ENCODE peak calls at places on chromosome 6, in eight cellular contexts. One of them, this sample, is unnamed.

GRCh38 chr6:167210375-167211295 is 52.9 kb upstream of the GPR31 start:
- DNase-seq in Right ventricle myocardium inferior: no peak
- DNase-seq in smooth muscle cell of the brain vasculature: no peak
- DNase-seq in activated T-helper 2 cell treated with anti-CD3 and anti-CD28 coated beads, Interferon-gamma antibody, Interleukin-2, Interleukin-4, amounts not matched to agents 10 μg/mL and 5 μg/mL and 100 μg/mL, durations not matched to agents 14 hours and 24 hours and 36 hours: no peak
- DNase-seq in C1 segment of cervical spinal cord: no peak
- DNase-seq in cardiac fibroblast: no peak
- DNase-seq in adipocyte: no peak
- DNase-seq in activated gamma-delta T cell treated with Interleukin-2 at 50 U/mL for 16 hours: no peak
- DNase-seq in this sample: no peak

GRCh38 chr6:894274-894673 is 201.3 kb upstream of the EXOC2 start:
- DNase-seq in activated T-helper 2 cell treated with anti-CD3 and anti-CD28 coated beads, Interferon-gamma antibody, Interleukin-2, Interleukin-4, amounts not matched to agents 10 μg/mL and 5 μg/mL and 100 μg/mL, durations not matched to agents 14 hours and 24 hours and 36 hours: no peak
- DNase-seq in activated gamma-delta T cell treated with Interleukin-2 at 50 U/mL for 16 hours: no peak
- DNase-seq in smooth muscle cell of the brain vasculature: no peak
- DNase-seq in cardiac fibroblast: no peak
- DNase-seq in adipocyte: no peak
- DNase-seq in Right ventricle myocardium inferior: no peak
- DNase-seq in C1 segment of cervical spinal cord: no peak
- DNase-seq in this sample: no peak

GRCh38 chr6:157070403-157071107 is 252.8 kb downstream of the TMEM242 start:
- DNase-seq in adipocyte: peak
- DNase-seq in C1 segment of cervical spinal cord: no peak
- DNase-seq in activated gamma-delta T cell treated with Interleukin-2 at 50 U/mL for 16 hours: no peak
- DNase-seq in cardiac fibroblast: no peak
- DNase-seq in smooth muscle cell of the brain vasculature: no peak
- DNase-seq in Right ventricle myocardium inferior: no peak
- DNase-seq in activated T-helper 2 cell treated with anti-CD3 and anti-CD28 coated beads, Interferon-gamma antibody, Interleukin-2, Interleukin-4, amounts not matched to agents 10 μg/mL and 5 μg/mL and 100 μg/mL, durations not matched to agents 14 hours and 24 hours and 36 hours: no peak
- DNase-seq in this sample: no peak

GRCh38 chr6:64591682-64592081 is 956.1 kb downstream of the PHF3 start:
- DNase-seq in C1 segment of cervical spinal cord: no peak
- DNase-seq in activated gamma-delta T cell treated with Interleukin-2 at 50 U/mL for 16 hours: no peak
- DNase-seq in adipocyte: no peak
- DNase-seq in cardiac fibroblast: no peak
- DNase-seq in Right ventricle myocardium inferior: no peak
- DNase-seq in smooth muscle cell of the brain vasculature: no peak
- DNase-seq in activated T-helper 2 cell treated with anti-CD3 and anti-CD28 coated beads, Interferon-gamma antibody, Interleukin-2, Interleukin-4, amounts not matched to agents 10 μg/mL and 5 μg/mL and 100 μg/mL, durations not matched to agents 14 hours and 24 hours and 36 hours: no peak
- DNase-seq in this sample: no peak

GRCh38 chr6:113732384-113732966 is 124.7 kb upstream of the MARCKS start:
- DNase-seq in activated T-helper 2 cell treated with anti-CD3 and anti-CD28 coated beads, Interferon-gamma antibody, Interleukin-2, Interleukin-4, amounts not matched to agents 10 μg/mL and 5 μg/mL and 100 μg/mL, durations not matched to agents 14 hours and 24 hours and 36 hours: no peak
- DNase-seq in adipocyte: peak
- DNase-seq in C1 segment of cervical spinal cord: peak
- DNase-seq in activated gamma-delta T cell treated with Interleukin-2 at 50 U/mL for 16 hours: no peak
- DNase-seq in cardiac fibroblast: peak
- DNase-seq in smooth muscle cell of the brain vasculature: no peak
- DNase-seq in Right ventricle myocardium inferior: no peak
- DNase-seq in this sample: no peak

GRCh38 chr6:42230320-42231034 is 12.8 kb upstream of the MRPS10 start:
- DNase-seq in Right ventricle myocardium inferior: no peak
- DNase-seq in C1 segment of cervical spinal cord: no peak
- DNase-seq in cardiac fibroblast: peak
- DNase-seq in smooth muscle cell of the brain vasculature: no peak
- DNase-seq in activated T-helper 2 cell treated with anti-CD3 and anti-CD28 coated beads, Interferon-gamma antibody, Interleukin-2, Interleukin-4, amounts not matched to agents 10 μg/mL and 5 μg/mL and 100 μg/mL, durations not matched to agents 14 hours and 24 hours and 36 hours: no peak
- DNase-seq in activated gamma-delta T cell treated with Interleukin-2 at 50 U/mL for 16 hours: no peak
- DNase-seq in adipocyte: no peak
- DNase-seq in this sample: no peak

GRCh38 chr6:167756594-167756993 is 70.1 kb upstream of the AFDN start:
- DNase-seq in activated T-helper 2 cell treated with anti-CD3 and anti-CD28 coated beads, Interferon-gamma antibody, Interleukin-2, Interleukin-4, amounts not matched to agents 10 μg/mL and 5 μg/mL and 100 μg/mL, durations not matched to agents 14 hours and 24 hours and 36 hours: no peak
- DNase-seq in adipocyte: no peak
- DNase-seq in C1 segment of cervical spinal cord: no peak
- DNase-seq in activated gamma-delta T cell treated with Interleukin-2 at 50 U/mL for 16 hours: no peak
- DNase-seq in smooth muscle cell of the brain vasculature: no peak
- DNase-seq in Right ventricle myocardium inferior: no peak
- DNase-seq in cardiac fibroblast: no peak
- DNase-seq in this sample: no peak

GRCh38 chr6:44800171-44800671 is 412.7 kb downstream of the CDC5L start:
- DNase-seq in activated T-helper 2 cell treated with anti-CD3 and anti-CD28 coated beads, Interferon-gamma antibody, Interleukin-2, Interleukin-4, amounts not matched to agents 10 μg/mL and 5 μg/mL and 100 μg/mL, durations not matched to agents 14 hours and 24 hours and 36 hours: no peak
- DNase-seq in Right ventricle myocardium inferior: no peak
- DNase-seq in adipocyte: peak
- DNase-seq in cardiac fibroblast: peak
- DNase-seq in activated gamma-delta T cell treated with Interleukin-2 at 50 U/mL for 16 hours: no peak
- DNase-seq in C1 segment of cervical spinal cord: no peak
- DNase-seq in smooth muscle cell of the brain vasculature: peak
- DNase-seq in this sample: no peak

GRCh38 chr6:64250126-64250525 is 614.5 kb downstream of the PHF3 start:
- DNase-seq in activated T-helper 2 cell treated with anti-CD3 and anti-CD28 coated beads, Interferon-gamma antibody, Interleukin-2, Interleukin-4, amounts not matched to agents 10 μg/mL and 5 μg/mL and 100 μg/mL, durations not matched to agents 14 hours and 24 hours and 36 hours: no peak
- DNase-seq in smooth muscle cell of the brain vasculature: no peak
- DNase-seq in adipocyte: peak
- DNase-seq in activated gamma-delta T cell treated with Interleukin-2 at 50 U/mL for 16 hours: no peak
- DNase-seq in cardiac fibroblast: no peak
- DNase-seq in C1 segment of cervical spinal cord: no peak
- DNase-seq in Right ventricle myocardium inferior: no peak
- DNase-seq in this sample: no peak

GRCh38 chr6:13267142-13267621 is 61.2 kb downstream of the TBC1D7 start:
- DNase-seq in cardiac fibroblast: peak
- DNase-seq in activated gamma-delta T cell treated with Interleukin-2 at 50 U/mL for 16 hours: no peak
- DNase-seq in C1 segment of cervical spinal cord: no peak
- DNase-seq in activated T-helper 2 cell treated with anti-CD3 and anti-CD28 coated beads, Interferon-gamma antibody, Interleukin-2, Interleukin-4, amounts not matched to agents 10 μg/mL and 5 μg/mL and 100 μg/mL, durations not matched to agents 14 hours and 24 hours and 36 hours: no peak
- DNase-seq in Right ventricle myocardium inferior: no peak
- DNase-seq in adipocyte: no peak
- DNase-seq in smooth muscle cell of the brain vasculature: no peak
- DNase-seq in this sample: no peak

GRCh38 chr6:70124882-70125535 is 177.9 kb downstream of the COL9A1 start:
- DNase-seq in smooth muscle cell of the brain vasculature: no peak
- DNase-seq in Right ventricle myocardium inferior: no peak
- DNase-seq in C1 segment of cervical spinal cord: no peak
- DNase-seq in activated gamma-delta T cell treated with Interleukin-2 at 50 U/mL for 16 hours: no peak
- DNase-seq in cardiac fibroblast: peak
- DNase-seq in adipocyte: peak
- DNase-seq in activated T-helper 2 cell treated with anti-CD3 and anti-CD28 coated beads, Interferon-gamma antibody, Interleukin-2, Interleukin-4, amounts not matched to agents 10 μg/mL and 5 μg/mL and 100 μg/mL, durations not matched to agents 14 hours and 24 hours and 36 hours: no peak
- DNase-seq in this sample: no peak

GRCh38 chr6:14987490-14987889 is 258.4 kb upstream of the JARID2 start:
- DNase-seq in Right ventricle myocardium inferior: no peak
- DNase-seq in smooth muscle cell of the brain vasculature: no peak
- DNase-seq in C1 segment of cervical spinal cord: no peak
- DNase-seq in adipocyte: no peak
- DNase-seq in activated gamma-delta T cell treated with Interleukin-2 at 50 U/mL for 16 hours: no peak
- DNase-seq in cardiac fibroblast: no peak
- DNase-seq in activated T-helper 2 cell treated with anti-CD3 and anti-CD28 coated beads, Interferon-gamma antibody, Interleukin-2, Interleukin-4, amounts not matched to agents 10 μg/mL and 5 μg/mL and 100 μg/mL, durations not matched to agents 14 hours and 24 hours and 36 hours: no peak
- DNase-seq in this sample: no peak

GRCh38 chr6:13794184-13794583 is 20.2 kb downstream of the MCUR1 start:
- DNase-seq in smooth muscle cell of the brain vasculature: peak
- DNase-seq in adipocyte: peak
- DNase-seq in cardiac fibroblast: peak
- DNase-seq in Right ventricle myocardium inferior: no peak
- DNase-seq in C1 segment of cervical spinal cord: no peak
- DNase-seq in activated T-helper 2 cell treated with anti-CD3 and anti-CD28 coated beads, Interferon-gamma antibody, Interleukin-2, Interleukin-4, amounts not matched to agents 10 μg/mL and 5 μg/mL and 100 μg/mL, durations not matched to agents 14 hours and 24 hours and 36 hours: no peak
- DNase-seq in activated gamma-delta T cell treated with Interleukin-2 at 50 U/mL for 16 hours: no peak
- DNase-seq in this sample: no peak

GRCh38 chr6:11205721-11206120 is 26.7 kb downstream of the NEDD9 start:
- DNase-seq in activated T-helper 2 cell treated with anti-CD3 and anti-CD28 coated beads, Interferon-gamma antibody, Interleukin-2, Interleukin-4, amounts not matched to agents 10 μg/mL and 5 μg/mL and 100 μg/mL, durations not matched to agents 14 hours and 24 hours and 36 hours: no peak
- DNase-seq in smooth muscle cell of the brain vasculature: no peak
- DNase-seq in adipocyte: no peak
- DNase-seq in cardiac fibroblast: no peak
- DNase-seq in activated gamma-delta T cell treated with Interleukin-2 at 50 U/mL for 16 hours: no peak
- DNase-seq in C1 segment of cervical spinal cord: no peak
- DNase-seq in Right ventricle myocardium inferior: no peak
- DNase-seq in this sample: no peak

GRCh38 chr6:113879186-113880096 is 22.3 kb downstream of the MARCKS start:
- DNase-seq in activated gamma-delta T cell treated with Interleukin-2 at 50 U/mL for 16 hours: no peak
- DNase-seq in C1 segment of cervical spinal cord: no peak
- DNase-seq in adipocyte: peak
- DNase-seq in Right ventricle myocardium inferior: no peak
- DNase-seq in activated T-helper 2 cell treated with anti-CD3 and anti-CD28 coated beads, Interferon-gamma antibody, Interleukin-2, Interleukin-4, amounts not matched to agents 10 μg/mL and 5 μg/mL and 100 μg/mL, durations not matched to agents 14 hours and 24 hours and 36 hours: no peak
- DNase-seq in cardiac fibroblast: peak
- DNase-seq in smooth muscle cell of the brain vasculature: no peak
- DNase-seq in this sample: no peak

GRCh38 chr6:16688984-16689636 is 72.2 kb downstream of the ATXN1 start:
- DNase-seq in Right ventricle myocardium inferior: no peak
- DNase-seq in activated T-helper 2 cell treated with anti-CD3 and anti-CD28 coated beads, Interferon-gamma antibody, Interleukin-2, Interleukin-4, amounts not matched to agents 10 μg/mL and 5 μg/mL and 100 μg/mL, durations not matched to agents 14 hours and 24 hours and 36 hours: no peak
- DNase-seq in adipocyte: peak
- DNase-seq in activated gamma-delta T cell treated with Interleukin-2 at 50 U/mL for 16 hours: no peak
- DNase-seq in smooth muscle cell of the brain vasculature: no peak
- DNase-seq in C1 segment of cervical spinal cord: no peak
- DNase-seq in cardiac fibroblast: peak
- DNase-seq in this sample: no peak

GRCh38 chr6:48378874-48379407 is 267.9 kb upstream of the PTCHD4 start:
- DNase-seq in Right ventricle myocardium inferior: no peak
- DNase-seq in C1 segment of cervical spinal cord: no peak
- DNase-seq in activated gamma-delta T cell treated with Interleukin-2 at 50 U/mL for 16 hours: no peak
- DNase-seq in adipocyte: no peak
- DNase-seq in smooth muscle cell of the brain vasculature: no peak
- DNase-seq in cardiac fibroblast: no peak
- DNase-seq in activated T-helper 2 cell treated with anti-CD3 and anti-CD28 coated beads, Interferon-gamma antibody, Interleukin-2, Interleukin-4, amounts not matched to agents 10 μg/mL and 5 μg/mL and 100 μg/mL, durations not matched to agents 14 hours and 24 hours and 36 hours: no peak
- DNase-seq in this sample: no peak

GRCh38 chr6:38039497-38039896 is 220.0 kb downstream of the ZFAND3 start:
- DNase-seq in adipocyte: no peak
- DNase-seq in cardiac fibroblast: peak
- DNase-seq in activated T-helper 2 cell treated with anti-CD3 and anti-CD28 coated beads, Interferon-gamma antibody, Interleukin-2, Interleukin-4, amounts not matched to agents 10 μg/mL and 5 μg/mL and 100 μg/mL, durations not matched to agents 14 hours and 24 hours and 36 hours: no peak
- DNase-seq in smooth muscle cell of the brain vasculature: no peak
- DNase-seq in Right ventricle myocardium inferior: no peak
- DNase-seq in activated gamma-delta T cell treated with Interleukin-2 at 50 U/mL for 16 hours: no peak
- DNase-seq in C1 segment of cervical spinal cord: no peak
- DNase-seq in this sample: no peak

GRCh38 chr6:83536034-83536646 is 23.8 kb downstream of the PRSS35 start:
- DNase-seq in adipocyte: peak
- DNase-seq in C1 segment of cervical spinal cord: no peak
- DNase-seq in smooth muscle cell of the brain vasculature: no peak
- DNase-seq in cardiac fibroblast: peak
- DNase-seq in Right ventricle myocardium inferior: no peak
- DNase-seq in activated T-helper 2 cell treated with anti-CD3 and anti-CD28 coated beads, Interferon-gamma antibody, Interleukin-2, Interleukin-4, amounts not matched to agents 10 μg/mL and 5 μg/mL and 100 μg/mL, durations not matched to agents 14 hours and 24 hours and 36 hours: peak
- DNase-seq in activated gamma-delta T cell treated with Interleukin-2 at 50 U/mL for 16 hours: peak
- DNase-seq in this sample: no peak

GRCh38 chr6:141218583-141218982 is 914.1 kb upstream of the GJE1 start:
- DNase-seq in C1 segment of cervical spinal cord: no peak
- DNase-seq in cardiac fibroblast: no peak
- DNase-seq in smooth muscle cell of the brain vasculature: no peak
- DNase-seq in activated T-helper 2 cell treated with anti-CD3 and anti-CD28 coated beads, Interferon-gamma antibody, Interleukin-2, Interleukin-4, amounts not matched to agents 10 μg/mL and 5 μg/mL and 100 μg/mL, durations not matched to agents 14 hours and 24 hours and 36 hours: no peak
- DNase-seq in Right ventricle myocardium inferior: no peak
- DNase-seq in activated gamma-delta T cell treated with Interleukin-2 at 50 U/mL for 16 hours: no peak
- DNase-seq in adipocyte: no peak
- DNase-seq in this sample: no peak

GRCh38 chr6:9101920-9102319 is 666.6 kb upstream of the SLC35B3 start:
- DNase-seq in Right ventricle myocardium inferior: no peak
- DNase-seq in activated T-helper 2 cell treated with anti-CD3 and anti-CD28 coated beads, Interferon-gamma antibody, Interleukin-2, Interleukin-4, amounts not matched to agents 10 μg/mL and 5 μg/mL and 100 μg/mL, durations not matched to agents 14 hours and 24 hours and 36 hours: no peak
- DNase-seq in cardiac fibroblast: no peak
- DNase-seq in smooth muscle cell of the brain vasculature: no peak
- DNase-seq in activated gamma-delta T cell treated with Interleukin-2 at 50 U/mL for 16 hours: no peak
- DNase-seq in adipocyte: no peak
- DNase-seq in C1 segment of cervical spinal cord: no peak
- DNase-seq in this sample: no peak

GRCh38 chr6:24972551-24972950 is 36.8 kb upstream of the RIPOR2 start:
- DNase-seq in smooth muscle cell of the brain vasculature: no peak
- DNase-seq in activated gamma-delta T cell treated with Interleukin-2 at 50 U/mL for 16 hours: no peak
- DNase-seq in Right ventricle myocardium inferior: no peak
- DNase-seq in C1 segment of cervical spinal cord: no peak
- DNase-seq in adipocyte: no peak
- DNase-seq in cardiac fibroblast: no peak
- DNase-seq in activated T-helper 2 cell treated with anti-CD3 and anti-CD28 coated beads, Interferon-gamma antibody, Interleukin-2, Interleukin-4, amounts not matched to agents 10 μg/mL and 5 μg/mL and 100 μg/mL, durations not matched to agents 14 hours and 24 hours and 36 hours: no peak
- DNase-seq in this sample: no peak

GRCh38 chr6:51021171-51021570 is 202.5 kb downstream of the TFAP2B start:
- DNase-seq in activated T-helper 2 cell treated with anti-CD3 and anti-CD28 coated beads, Interferon-gamma antibody, Interleukin-2, Interleukin-4, amounts not matched to agents 10 μg/mL and 5 μg/mL and 100 μg/mL, durations not matched to agents 14 hours and 24 hours and 36 hours: no peak
- DNase-seq in activated gamma-delta T cell treated with Interleukin-2 at 50 U/mL for 16 hours: no peak
- DNase-seq in C1 segment of cervical spinal cord: no peak
- DNase-seq in cardiac fibroblast: no peak
- DNase-seq in Right ventricle myocardium inferior: no peak
- DNase-seq in adipocyte: no peak
- DNase-seq in smooth muscle cell of the brain vasculature: no peak
- DNase-seq in this sample: no peak

GRCh38 chr6:124879992-124880355 is 82.3 kb upstream of the RNF217 start:
- DNase-seq in activated gamma-delta T cell treated with Interleukin-2 at 50 U/mL for 16 hours: no peak
- DNase-seq in C1 segment of cervical spinal cord: no peak
- DNase-seq in activated T-helper 2 cell treated with anti-CD3 and anti-CD28 coated beads, Interferon-gamma antibody, Interleukin-2, Interleukin-4, amounts not matched to agents 10 μg/mL and 5 μg/mL and 100 μg/mL, durations not matched to agents 14 hours and 24 hours and 36 hours: no peak
- DNase-seq in adipocyte: no peak
- DNase-seq in cardiac fibroblast: no peak
- DNase-seq in Right ventricle myocardium inferior: no peak
- DNase-seq in smooth muscle cell of the brain vasculature: no peak
- DNase-seq in this sample: no peak

GRCh38 chr6:103672169-103672568 is 1187.5 kb downstream of the HACE1 start:
- DNase-seq in Right ventricle myocardium inferior: no peak
- DNase-seq in activated T-helper 2 cell treated with anti-CD3 and anti-CD28 coated beads, Interferon-gamma antibody, Interleukin-2, Interleukin-4, amounts not matched to agents 10 μg/mL and 5 μg/mL and 100 μg/mL, durations not matched to agents 14 hours and 24 hours and 36 hours: no peak
- DNase-seq in cardiac fibroblast: peak
- DNase-seq in smooth muscle cell of the brain vasculature: no peak
- DNase-seq in C1 segment of cervical spinal cord: no peak
- DNase-seq in activated gamma-delta T cell treated with Interleukin-2 at 50 U/mL for 16 hours: no peak
- DNase-seq in adipocyte: no peak
- DNase-seq in this sample: no peak

GRCh38 chr6:72553531-72554202 is 68.2 kb upstream of the KCNQ5 start:
- DNase-seq in activated gamma-delta T cell treated with Interleukin-2 at 50 U/mL for 16 hours: no peak
- DNase-seq in cardiac fibroblast: peak
- DNase-seq in smooth muscle cell of the brain vasculature: no peak
- DNase-seq in C1 segment of cervical spinal cord: no peak
- DNase-seq in activated T-helper 2 cell treated with anti-CD3 and anti-CD28 coated beads, Interferon-gamma antibody, Interleukin-2, Interleukin-4, amounts not matched to agents 10 μg/mL and 5 μg/mL and 100 μg/mL, durations not matched to agents 14 hours and 24 hours and 36 hours: no peak
- DNase-seq in adipocyte: peak
- DNase-seq in Right ventricle myocardium inferior: no peak
- DNase-seq in this sample: no peak

GRCh38 chr6:44263357-44264100 is 1.8 kb downstream of the NFKBIE start:
- DNase-seq in adipocyte: peak
- DNase-seq in activated T-helper 2 cell treated with anti-CD3 and anti-CD28 coated beads, Interferon-gamma antibody, Interleukin-2, Interleukin-4, amounts not matched to agents 10 μg/mL and 5 μg/mL and 100 μg/mL, durations not matched to agents 14 hours and 24 hours and 36 hours: no peak
- DNase-seq in C1 segment of cervical spinal cord: no peak
- DNase-seq in smooth muscle cell of the brain vasculature: no peak
- DNase-seq in cardiac fibroblast: peak
- DNase-seq in activated gamma-delta T cell treated with Interleukin-2 at 50 U/mL for 16 hours: no peak
- DNase-seq in Right ventricle myocardium inferior: no peak
- DNase-seq in this sample: no peak

GRCh38 chr6:50649086-50649485 is 64.2 kb upstream of the TFAP2D start:
- DNase-seq in C1 segment of cervical spinal cord: no peak
- DNase-seq in activated T-helper 2 cell treated with anti-CD3 and anti-CD28 coated beads, Interferon-gamma antibody, Interleukin-2, Interleukin-4, amounts not matched to agents 10 μg/mL and 5 μg/mL and 100 μg/mL, durations not matched to agents 14 hours and 24 hours and 36 hours: no peak
- DNase-seq in smooth muscle cell of the brain vasculature: no peak
- DNase-seq in Right ventricle myocardium inferior: no peak
- DNase-seq in adipocyte: no peak
- DNase-seq in activated gamma-delta T cell treated with Interleukin-2 at 50 U/mL for 16 hours: no peak
- DNase-seq in cardiac fibroblast: no peak
- DNase-seq in this sample: no peak

GRCh38 chr6:126701799-126702198 is 361.9 kb downstream of the CENPW start:
- DNase-seq in C1 segment of cervical spinal cord: no peak
- DNase-seq in cardiac fibroblast: no peak
- DNase-seq in Right ventricle myocardium inferior: no peak
- DNase-seq in smooth muscle cell of the brain vasculature: no peak
- DNase-seq in adipocyte: peak
- DNase-seq in activated gamma-delta T cell treated with Interleukin-2 at 50 U/mL for 16 hours: no peak
- DNase-seq in activated T-helper 2 cell treated with anti-CD3 and anti-CD28 coated beads, Interferon-gamma antibody, Interleukin-2, Interleukin-4, amounts not matched to agents 10 μg/mL and 5 μg/mL and 100 μg/mL, durations not matched to agents 14 hours and 24 hours and 36 hours: no peak
- DNase-seq in this sample: no peak

GRCh38 chr6:109491207-109491938 is 8.4 kb upstream of the ZBTB24 start:
- DNase-seq in adipocyte: no peak
- DNase-seq in Right ventricle myocardium inferior: no peak
- DNase-seq in smooth muscle cell of the brain vasculature: no peak
- DNase-seq in activated gamma-delta T cell treated with Interleukin-2 at 50 U/mL for 16 hours: peak
- DNase-seq in cardiac fibroblast: no peak
- DNase-seq in activated T-helper 2 cell treated with anti-CD3 and anti-CD28 coated beads, Interferon-gamma antibody, Interleukin-2, Interleukin-4, amounts not matched to agents 10 μg/mL and 5 μg/mL and 100 μg/mL, durations not matched to agents 14 hours and 24 hours and 36 hours: peak
- DNase-seq in C1 segment of cervical spinal cord: no peak
- DNase-seq in this sample: no peak

GRCh38 chr6:69231983-69232382 is 564.8 kb downstream of the LMBRD1 start:
- DNase-seq in activated gamma-delta T cell treated with Interleukin-2 at 50 U/mL for 16 hours: no peak
- DNase-seq in cardiac fibroblast: no peak
- DNase-seq in adipocyte: no peak
- DNase-seq in smooth muscle cell of the brain vasculature: no peak
- DNase-seq in activated T-helper 2 cell treated with anti-CD3 and anti-CD28 coated beads, Interferon-gamma antibody, Interleukin-2, Interleukin-4, amounts not matched to agents 10 μg/mL and 5 μg/mL and 100 μg/mL, durations not matched to agents 14 hours and 24 hours and 36 hours: no peak
- DNase-seq in Right ventricle myocardium inferior: no peak
- DNase-seq in C1 segment of cervical spinal cord: no peak
- DNase-seq in this sample: no peak

GRCh38 chr6:52507557-52508260 is 69.2 kb downstream of the TRAM2 start:
- DNase-seq in adipocyte: peak
- DNase-seq in cardiac fibroblast: peak
- DNase-seq in C1 segment of cervical spinal cord: no peak
- DNase-seq in smooth muscle cell of the brain vasculature: no peak
- DNase-seq in Right ventricle myocardium inferior: no peak
- DNase-seq in activated T-helper 2 cell treated with anti-CD3 and anti-CD28 coated beads, Interferon-gamma antibody, Interleukin-2, Interleukin-4, amounts not matched to agents 10 μg/mL and 5 μg/mL and 100 μg/mL, durations not matched to agents 14 hours and 24 hours and 36 hours: no peak
- DNase-seq in activated gamma-delta T cell treated with Interleukin-2 at 50 U/mL for 16 hours: no peak
- DNase-seq in this sample: no peak

GRCh38 chr6:95087394-95088097 is 489.8 kb upstream of the MANEA start:
- DNase-seq in C1 segment of cervical spinal cord: no peak
- DNase-seq in adipocyte: peak
- DNase-seq in activated gamma-delta T cell treated with Interleukin-2 at 50 U/mL for 16 hours: no peak
- DNase-seq in Right ventricle myocardium inferior: no peak
- DNase-seq in smooth muscle cell of the brain vasculature: peak
- DNase-seq in cardiac fibroblast: peak
- DNase-seq in activated T-helper 2 cell treated with anti-CD3 and anti-CD28 coated beads, Interferon-gamma antibody, Interleukin-2, Interleukin-4, amounts not matched to agents 10 μg/mL and 5 μg/mL and 100 μg/mL, durations not matched to agents 14 hours and 24 hours and 36 hours: no peak
- DNase-seq in this sample: no peak

GRCh38 chr6:1524040-1524480 is 85.7 kb upstream of the FOXC1 start:
- DNase-seq in adipocyte: no peak
- DNase-seq in activated T-helper 2 cell treated with anti-CD3 and anti-CD28 coated beads, Interferon-gamma antibody, Interleukin-2, Interleukin-4, amounts not matched to agents 10 μg/mL and 5 μg/mL and 100 μg/mL, durations not matched to agents 14 hours and 24 hours and 36 hours: peak
- DNase-seq in Right ventricle myocardium inferior: peak
- DNase-seq in activated gamma-delta T cell treated with Interleukin-2 at 50 U/mL for 16 hours: peak
- DNase-seq in smooth muscle cell of the brain vasculature: peak
- DNase-seq in C1 segment of cervical spinal cord: no peak
- DNase-seq in cardiac fibroblast: peak
- DNase-seq in this sample: no peak

This sample was measured in GM12864.